ENCODE peak calls at places on chromosomes 6 and 20, in eight cellular contexts. One of them, this sample, is unnamed. For H3K36me3, the result is how much of the 10 kb centered on the place peaks cover.

GRCh38 chr20:50271674-50272412 is 81.2 kb downstream of the CEBPB start:
- DNase-seq in mammary epithelial cell: no peak
- DNase-seq in kidney: no peak
- DNase-seq in astrocyte: no peak
- DNase-seq in mesenchymal stem cell: no peak
- DNase-seq in Panc1: no peak
- DNase-seq in IMR-90: no peak
- DNase-seq in psoas muscle: peak
- DNase-seq in this sample: peak

GRCh38 chr20:59010995-59011873 is 4.2 kb upstream of the CTSZ start:
- DNase-seq in mammary epithelial cell: peak
- DNase-seq in kidney: peak
- DNase-seq in astrocyte: peak
- DNase-seq in mesenchymal stem cell: peak
- DNase-seq in Panc1: no peak
- DNase-seq in IMR-90: peak
- DNase-seq in psoas muscle: no peak
- DNase-seq in this sample: no peak

GRCh38 chr6:133890941-133891813 is 2.3 kb downstream of the TCF21 start:
- DNase-seq in mammary epithelial cell: no peak
- DNase-seq in kidney: peak
- DNase-seq in astrocyte: no peak
- DNase-seq in mesenchymal stem cell: peak
- DNase-seq in Panc1: no peak
- DNase-seq in IMR-90: peak
- DNase-seq in psoas muscle: no peak
- DNase-seq in this sample: peak

GRCh38 chr6:170471458-170471857 is 81.6 kb downstream of the PSMB1 start:
- DNase-seq in mammary epithelial cell: no peak
- DNase-seq in kidney: no peak
- DNase-seq in astrocyte: no peak
- DNase-seq in mesenchymal stem cell: no peak
- DNase-seq in Panc1: no peak
- DNase-seq in IMR-90: no peak
- DNase-seq in psoas muscle: no peak
- DNase-seq in this sample: no peak

GRCh38 chr20:44746367-44747165 is 901 bp downstream of the KCNK15 start:
- DNase-seq in mammary epithelial cell: no peak
- DNase-seq in kidney: peak
- DNase-seq in astrocyte: no peak
- DNase-seq in mesenchymal stem cell: no peak
- DNase-seq in Panc1: no peak
- DNase-seq in IMR-90: no peak
- DNase-seq in psoas muscle: peak
- DNase-seq in this sample: no peak

GRCh38 chr6:46882622-46883021 is 39.1 kb downstream of the ADGRF5 start:
- DNase-seq in mammary epithelial cell: no peak
- DNase-seq in kidney: no peak
- DNase-seq in astrocyte: no peak
- DNase-seq in mesenchymal stem cell: no peak
- DNase-seq in Panc1: no peak
- DNase-seq in IMR-90: no peak
- DNase-seq in psoas muscle: no peak
- DNase-seq in this sample: no peak

GRCh38 chr6:4671587-4672115 is 104.6 kb upstream of the CDYL start:
- DNase-seq in mammary epithelial cell: no peak
- DNase-seq in kidney: no peak
- DNase-seq in astrocyte: no peak
- DNase-seq in mesenchymal stem cell: no peak
- DNase-seq in Panc1: no peak
- DNase-seq in IMR-90: no peak
- DNase-seq in psoas muscle: no peak
- DNase-seq in this sample: no peak

GRCh38 chr6:44078795-44079671 is 48.2 kb downstream of the MRPL14 start:
- DNase-seq in mammary epithelial cell: peak
- DNase-seq in kidney: no peak
- DNase-seq in astrocyte: no peak
- DNase-seq in mesenchymal stem cell: peak
- DNase-seq in Panc1: no peak
- DNase-seq in IMR-90: peak
- DNase-seq in psoas muscle: peak
- DNase-seq in this sample: peak

GRCh38 chr6:90286884-90287488 is 9.7 kb downstream of the BACH2 start:
- DNase-seq in mammary epithelial cell: peak
- DNase-seq in kidney: no peak
- DNase-seq in astrocyte: no peak
- DNase-seq in mesenchymal stem cell: peak
- DNase-seq in Panc1: no peak
- DNase-seq in IMR-90: peak
- DNase-seq in psoas muscle: no peak
- DNase-seq in this sample: no peak

GRCh38 chr20:61762208-61762710 is 303.4 kb downstream of the TAF4 start:
- DNase-seq in mammary epithelial cell: no peak
- DNase-seq in kidney: no peak
- DNase-seq in astrocyte: no peak
- DNase-seq in mesenchymal stem cell: no peak
- DNase-seq in Panc1: no peak
- DNase-seq in IMR-90: no peak
- DNase-seq in psoas muscle: no peak
- DNase-seq in this sample: no peak

GRCh38 chr20:4973330-4974097 is 27.8 kb downstream of the SLC23A2 start:
- DNase-seq in mammary epithelial cell: no peak
- DNase-seq in kidney: peak
- DNase-seq in astrocyte: peak
- DNase-seq in mesenchymal stem cell: peak
- DNase-seq in Panc1: peak
- DNase-seq in IMR-90: peak
- DNase-seq in psoas muscle: peak
- DNase-seq in this sample: peak

GRCh38 chr6:136511921-136512320 is 38.3 kb downstream of the MAP7 start:
- DNase-seq in mammary epithelial cell: no peak
- DNase-seq in kidney: no peak
- DNase-seq in astrocyte: peak
- DNase-seq in mesenchymal stem cell: no peak
- DNase-seq in Panc1: no peak
- DNase-seq in IMR-90: no peak
- DNase-seq in psoas muscle: no peak
- DNase-seq in this sample: no peak

GRCh38 chr20:39445095-39445494 is 483.0 kb downstream of the DHX35 start:
- DNase-seq in mammary epithelial cell: no peak
- DNase-seq in kidney: no peak
- DNase-seq in astrocyte: no peak
- DNase-seq in mesenchymal stem cell: no peak
- DNase-seq in Panc1: no peak
- DNase-seq in IMR-90: no peak
- DNase-seq in psoas muscle: no peak
- DNase-seq in this sample: no peak
- H3K36me3 ChIP-seq in mammary epithelial cell: under half
- H3K36me3 ChIP-seq in kidney: under half
- H3K36me3 ChIP-seq in astrocyte: under half
- H3K36me3 ChIP-seq in mesenchymal stem cell: under half
- H3K36me3 ChIP-seq in Panc1: under half
- H3K36me3 ChIP-seq in IMR-90: under half
- H3K36me3 ChIP-seq in psoas muscle: under half
- H3K36me3 ChIP-seq in this sample: under half

GRCh38 chr20:3010985-3011723 is 32.3 kb upstream of the GNRH2 start:
- DNase-seq in mammary epithelial cell: peak
- DNase-seq in kidney: no peak
- DNase-seq in astrocyte: peak
- DNase-seq in mesenchymal stem cell: peak
- DNase-seq in Panc1: no peak
- DNase-seq in IMR-90: peak
- DNase-seq in psoas muscle: no peak
- DNase-seq in this sample: no peak

GRCh38 chr20:3013771-3014170 is 29.7 kb upstream of the GNRH2 start:
- DNase-seq in mammary epithelial cell: no peak
- DNase-seq in kidney: no peak
- DNase-seq in astrocyte: no peak
- DNase-seq in mesenchymal stem cell: no peak
- DNase-seq in Panc1: no peak
- DNase-seq in IMR-90: no peak
- DNase-seq in psoas muscle: no peak
- DNase-seq in this sample: no peak

DNA sequence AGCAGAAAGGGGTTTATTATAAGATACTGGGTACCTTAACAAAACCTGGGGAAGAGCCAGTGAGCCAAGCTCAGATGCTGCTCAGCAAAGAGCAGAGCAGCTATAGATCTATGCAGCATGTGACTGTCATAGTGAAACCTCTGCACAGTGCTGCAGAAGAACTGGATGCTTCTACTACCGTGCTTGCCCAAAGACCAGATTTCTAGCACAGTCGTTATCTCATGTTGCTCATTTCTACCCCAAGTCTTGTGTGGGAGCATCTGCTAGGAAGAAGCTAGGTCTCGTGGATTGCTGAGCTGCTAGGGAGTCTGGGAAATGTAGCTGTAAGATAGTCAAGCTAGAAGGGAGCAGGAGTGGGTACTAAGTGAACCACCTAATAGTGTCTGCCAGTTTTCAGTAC is 31.7 kb upstream of the GNRH2 start:
- DNase-seq in mammary epithelial cell: no peak
- DNase-seq in kidney: no peak
- DNase-seq in astrocyte: no peak
- DNase-seq in mesenchymal stem cell: no peak
- DNase-seq in Panc1: no peak
- DNase-seq in IMR-90: no peak
- DNase-seq in psoas muscle: no peak
- DNase-seq in this sample: no peak
- H3K36me3 ChIP-seq in mammary epithelial cell: under half
- H3K36me3 ChIP-seq in kidney: under half
- H3K36me3 ChIP-seq in astrocyte: under half
- H3K36me3 ChIP-seq in mesenchymal stem cell: under half
- H3K36me3 ChIP-seq in Panc1: under half
- H3K36me3 ChIP-seq in IMR-90: under half
- H3K36me3 ChIP-seq in psoas muscle: half or more
- H3K36me3 ChIP-seq in this sample: under half

GRCh38 chr6:108988291-108988690 is 106.4 kb downstream of the SESN1 start:
- DNase-seq in mammary epithelial cell: no peak
- DNase-seq in kidney: no peak
- DNase-seq in astrocyte: no peak
- DNase-seq in mesenchymal stem cell: no peak
- DNase-seq in Panc1: no peak
- DNase-seq in IMR-90: no peak
- DNase-seq in psoas muscle: no peak
- DNase-seq in this sample: no peak
- H3K36me3 ChIP-seq in mammary epithelial cell: under half
- H3K36me3 ChIP-seq in kidney: under half
- H3K36me3 ChIP-seq in astrocyte: under half
- H3K36me3 ChIP-seq in mesenchymal stem cell: under half
- H3K36me3 ChIP-seq in Panc1: under half
- H3K36me3 ChIP-seq in IMR-90: under half
- H3K36me3 ChIP-seq in psoas muscle: half or more
- H3K36me3 ChIP-seq in this sample: half or more

DNA sequence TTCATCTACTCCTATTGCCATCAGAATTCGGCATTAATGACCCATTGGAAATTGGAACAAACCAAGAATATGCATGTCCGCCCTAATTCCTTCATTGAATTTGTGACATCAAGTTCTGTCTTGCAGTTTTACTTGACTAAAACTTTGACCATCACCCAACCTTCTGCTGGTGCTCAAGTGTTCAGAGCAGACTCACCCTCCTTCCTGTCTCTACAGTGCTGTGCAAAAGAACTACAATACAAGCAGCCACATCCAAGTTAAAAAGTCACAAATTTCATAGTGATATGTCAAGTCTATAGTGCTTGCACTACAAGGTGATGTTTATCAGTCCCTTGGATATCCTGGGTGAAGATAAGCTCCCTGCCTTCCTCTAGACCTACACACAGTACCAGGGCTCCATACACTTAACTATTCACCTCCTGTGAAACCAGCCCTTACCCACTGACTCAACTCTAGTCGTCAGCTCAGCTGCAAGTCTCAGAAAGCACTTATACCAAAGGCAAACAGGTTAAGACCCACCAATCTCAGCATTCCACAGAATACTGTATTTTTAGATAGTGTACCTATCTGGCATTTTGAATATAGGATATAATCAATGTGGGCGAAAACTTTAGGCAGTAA is 23.6 kb downstream of the SNX5 start:
- DNase-seq in mammary epithelial cell: no peak
- DNase-seq in kidney: no peak
- DNase-seq in astrocyte: no peak
- DNase-seq in mesenchymal stem cell: no peak
- DNase-seq in Panc1: no peak
- DNase-seq in IMR-90: no peak
- DNase-seq in psoas muscle: no peak
- DNase-seq in this sample: no peak
- H3K36me3 ChIP-seq in mammary epithelial cell: half or more
- H3K36me3 ChIP-seq in kidney: half or more
- H3K36me3 ChIP-seq in astrocyte: half or more
- H3K36me3 ChIP-seq in mesenchymal stem cell: under half
- H3K36me3 ChIP-seq in Panc1: half or more
- H3K36me3 ChIP-seq in IMR-90: half or more
- H3K36me3 ChIP-seq in psoas muscle: half or more
- H3K36me3 ChIP-seq in this sample: half or more

This sample was measured in spleen.